ENCODE peak calls at places on chromosomes 12 and 14, in nine cellular contexts. One of them, this sample, is unnamed.

GRCh38 chr12:19834596-19834995 is 395.3 kb downstream of the AEBP2 start:
- DNase-seq in SK-N-SH: no peak
- DNase-seq in Panc1: no peak
- DNase-seq in GM23338: no peak
- DNase-seq in A549: no peak
- DNase-seq in HCT116: no peak
- DNase-seq in HL-60: no peak
- DNase-seq in GM12878: no peak
- DNase-seq in K562: no peak
- DNase-seq in this sample: no peak

GRCh38 chr14:100165376-100165775 is 5.9 kb upstream of the DEGS2 start:
- DNase-seq in SK-N-SH: no peak
- DNase-seq in Panc1: no peak
- DNase-seq in GM23338: peak; percentile 73
- DNase-seq in A549: no peak
- DNase-seq in HCT116: no peak
- DNase-seq in HL-60: no peak
- DNase-seq in GM12878: no peak
- DNase-seq in K562: no peak
- DNase-seq in this sample: no peak

GRCh38 chr12:97229036-97229435 is 233.6 kb upstream of the RMST start:
- DNase-seq in SK-N-SH: no peak
- DNase-seq in Panc1: no peak
- DNase-seq in GM23338: no peak
- DNase-seq in A549: no peak
- DNase-seq in HCT116: no peak
- DNase-seq in HL-60: no peak
- DNase-seq in GM12878: no peak
- DNase-seq in K562: no peak
- DNase-seq in this sample: no peak

GRCh38 chr14:75487155-75487671 is 35.1 kb upstream of the BATF start:
- DNase-seq in SK-N-SH: no peak
- DNase-seq in Panc1: no peak
- DNase-seq in GM23338: no peak
- DNase-seq in A549: no peak
- DNase-seq in HCT116: no peak
- DNase-seq in HL-60: peak; percentile 41
- DNase-seq in GM12878: peak; percentile 89
- DNase-seq in K562: no peak
- DNase-seq in this sample: no peak

GRCh38 chr14:104216457-104216856 is 78.1 kb downstream of the KIF26A start:
- DNase-seq in SK-N-SH: no peak
- DNase-seq in Panc1: no peak
- DNase-seq in GM23338: no peak
- DNase-seq in A549: no peak
- DNase-seq in HCT116: no peak
- DNase-seq in HL-60: no peak
- DNase-seq in GM12878: no peak
- DNase-seq in K562: no peak
- DNase-seq in this sample: no peak

GRCh38 chr14:103111297-103111981 is 11.8 kb upstream of the TNFAIP2 start:
- DNase-seq in SK-N-SH: no peak
- DNase-seq in Panc1: no peak
- DNase-seq in GM23338: no peak
- DNase-seq in A549: peak; percentile 92
- DNase-seq in HCT116: no peak
- DNase-seq in HL-60: no peak
- DNase-seq in GM12878: no peak
- DNase-seq in K562: no peak
- DNase-seq in this sample: no peak

GRCh38 chr12:101773560-101774206 is 34.4 kb upstream of the SYCP3 start:
- DNase-seq in SK-N-SH: peak; percentile 65
- DNase-seq in Panc1: peak; percentile 33
- DNase-seq in GM23338: peak; percentile 74
- DNase-seq in A549: peak; percentile 76
- DNase-seq in HCT116: peak; percentile 44
- DNase-seq in HL-60: peak; percentile 47
- DNase-seq in GM12878: peak; percentile 41
- DNase-seq in K562: peak; percentile 64
- DNase-seq in this sample: peak; percentile 44

GRCh38 chr14:50062438-50063039 is 53.8 kb downstream of the VCPKMT start:
- DNase-seq in SK-N-SH: peak; percentile 55
- DNase-seq in Panc1: no peak
- DNase-seq in GM23338: peak; percentile 59
- DNase-seq in A549: peak; percentile 63
- DNase-seq in HCT116: peak; percentile 37
- DNase-seq in HL-60: no peak
- DNase-seq in GM12878: peak; percentile 71
- DNase-seq in K562: peak; percentile 80
- DNase-seq in this sample: peak; percentile 88

GRCh38 chr14:60845523-60845922 is 111.0 kb downstream of the MNAT1 start:
- DNase-seq in SK-N-SH: no peak
- DNase-seq in Panc1: no peak
- DNase-seq in GM23338: no peak
- DNase-seq in A549: no peak
- DNase-seq in HCT116: no peak
- DNase-seq in HL-60: no peak
- DNase-seq in GM12878: peak; percentile 28
- DNase-seq in K562: no peak
- DNase-seq in this sample: no peak

GRCh38 chr12:54215990-54216579 is 27.3 kb upstream of the SMUG1 start:
- DNase-seq in SK-N-SH: no peak
- DNase-seq in Panc1: no peak
- DNase-seq in GM23338: peak; percentile 78
- DNase-seq in A549: peak; percentile 44
- DNase-seq in HCT116: no peak
- DNase-seq in HL-60: no peak
- DNase-seq in GM12878: no peak
- DNase-seq in K562: peak; percentile 49
- DNase-seq in this sample: no peak

GRCh38 chr14:104445832-104446381 is 133.7 kb upstream of the C14orf180 start:
- DNase-seq in SK-N-SH: no peak
- DNase-seq in Panc1: no peak
- DNase-seq in GM23338: no peak
- DNase-seq in A549: no peak
- DNase-seq in HCT116: no peak
- DNase-seq in HL-60: no peak
- DNase-seq in GM12878: no peak
- DNase-seq in K562: no peak
- DNase-seq in this sample: no peak

GRCh38 chr14:68401320-68401719 is 391.5 kb downstream of the ZFP36L1 start:
- DNase-seq in SK-N-SH: no peak
- DNase-seq in Panc1: no peak
- DNase-seq in GM23338: no peak
- DNase-seq in A549: no peak
- DNase-seq in HCT116: peak; percentile 16
- DNase-seq in HL-60: no peak
- DNase-seq in GM12878: no peak
- DNase-seq in K562: no peak
- DNase-seq in this sample: no peak
- TF ChIP-seq REST in SK-N-SH: no peak
- TF ChIP-seq REST in Panc1: no peak
- TF ChIP-seq REST in GM23338: no peak
- TF ChIP-seq REST in A549: no peak
- TF ChIP-seq REST in HCT116: no peak
- TF ChIP-seq REST in HL-60: no peak
- TF ChIP-seq REST in GM12878: no peak
- TF ChIP-seq REST in K562: no peak
- TF ChIP-seq REST in this sample: no peak

DNA sequence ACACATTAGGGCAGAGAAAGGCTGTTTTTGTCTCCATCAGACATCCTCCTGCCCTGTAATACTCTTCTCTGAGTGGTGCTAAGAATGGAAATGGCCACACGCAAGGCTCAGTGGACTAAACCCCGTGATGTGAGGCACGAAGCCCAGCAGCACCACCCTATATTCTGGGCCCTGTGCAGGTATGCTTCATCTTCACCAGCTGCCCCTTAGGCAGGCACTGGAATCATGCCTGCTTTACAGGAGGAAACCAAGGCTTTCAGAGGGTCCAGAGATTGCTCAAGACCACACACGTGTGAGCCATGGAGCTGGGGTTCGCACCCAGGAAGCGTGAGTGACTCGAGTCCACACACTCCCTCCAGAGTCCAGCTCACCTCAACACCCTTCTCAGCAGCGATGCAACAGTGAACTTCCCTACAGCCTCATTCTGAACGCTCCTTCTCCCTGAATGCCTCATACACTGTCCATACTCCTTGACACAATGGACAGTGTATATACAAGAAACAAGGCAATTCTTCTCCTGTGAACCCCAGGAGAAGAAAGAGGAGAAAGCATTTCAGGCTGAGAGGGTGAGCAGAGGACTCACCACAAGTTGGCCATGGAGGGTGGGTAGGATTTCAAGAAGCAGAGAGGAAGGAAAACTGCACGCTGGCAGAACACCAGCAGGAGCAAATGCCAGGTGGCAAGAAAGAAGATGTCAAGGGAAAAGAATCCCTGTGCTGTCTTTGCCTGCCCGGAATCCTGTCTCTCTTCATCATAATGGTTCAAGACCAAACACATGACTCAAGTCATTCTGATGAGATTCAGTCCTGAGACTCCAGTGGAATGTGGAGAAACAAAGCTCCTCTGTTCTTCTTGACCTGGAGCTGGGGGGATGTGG is 39.1 kb downstream of the NT5DC3 start:
- DNase-seq in SK-N-SH: no peak
- DNase-seq in Panc1: no peak
- DNase-seq in GM23338: no peak
- DNase-seq in A549: peak; percentile 73
- DNase-seq in HCT116: peak; percentile 51
- DNase-seq in HL-60: no peak
- DNase-seq in GM12878: no peak
- DNase-seq in K562: no peak
- DNase-seq in this sample: peak; percentile 57
- TF ChIP-seq REST in SK-N-SH: no peak
- TF ChIP-seq REST in Panc1: no peak
- TF ChIP-seq REST in GM23338: no peak
- TF ChIP-seq REST in A549: no peak
- TF ChIP-seq REST in HCT116: no peak
- TF ChIP-seq REST in HL-60: no peak
- TF ChIP-seq REST in GM12878: no peak
- TF ChIP-seq REST in K562: no peak
- TF ChIP-seq REST in this sample: no peak

DNA sequence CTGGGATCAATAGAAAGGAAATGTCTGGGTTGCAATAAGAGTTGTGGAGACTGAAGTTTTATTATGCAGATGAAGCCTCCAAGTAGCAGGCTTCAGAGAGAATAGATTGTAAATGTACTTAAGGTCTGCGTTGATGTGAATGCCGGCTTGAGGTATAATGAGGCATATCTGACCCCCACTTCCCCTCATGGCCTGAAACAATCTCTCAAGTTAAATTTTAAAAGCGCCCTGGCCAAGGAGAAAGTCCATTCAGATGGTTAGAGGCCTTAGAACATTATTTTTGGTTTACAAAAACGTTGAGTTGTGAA is 28.3 kb upstream of the HIGD1C start:
- DNase-seq in SK-N-SH: no peak
- DNase-seq in Panc1: no peak
- DNase-seq in GM23338: no peak
- DNase-seq in A549: no peak
- DNase-seq in HCT116: no peak
- DNase-seq in HL-60: no peak
- DNase-seq in GM12878: no peak
- DNase-seq in K562: no peak
- DNase-seq in this sample: no peak
- TF ChIP-seq REST in SK-N-SH: no peak
- TF ChIP-seq REST in Panc1: no peak
- TF ChIP-seq REST in GM23338: no peak
- TF ChIP-seq REST in A549: no peak
- TF ChIP-seq REST in HCT116: no peak
- TF ChIP-seq REST in HL-60: peak; percentile 56
- TF ChIP-seq REST in GM12878: no peak
- TF ChIP-seq REST in K562: no peak
- TF ChIP-seq REST in this sample: no peak

GRCh38 chr14:59358774-59359173 is 106.4 kb downstream of the GPR135 start:
- DNase-seq in SK-N-SH: no peak
- DNase-seq in Panc1: no peak
- DNase-seq in GM23338: no peak
- DNase-seq in A549: no peak
- DNase-seq in HCT116: no peak
- DNase-seq in HL-60: no peak
- DNase-seq in GM12878: no peak
- DNase-seq in K562: no peak
- DNase-seq in this sample: no peak

GRCh38 chr14:59362533-59362932 is 102.6 kb downstream of the GPR135 start:
- DNase-seq in SK-N-SH: no peak
- DNase-seq in Panc1: no peak
- DNase-seq in GM23338: no peak
- DNase-seq in A549: no peak
- DNase-seq in HCT116: peak; percentile 43
- DNase-seq in HL-60: no peak
- DNase-seq in GM12878: no peak
- DNase-seq in K562: no peak
- DNase-seq in this sample: no peak

GRCh38 chr14:59359451-59360124 is 105.6 kb downstream of the GPR135 start:
- DNase-seq in SK-N-SH: no peak
- DNase-seq in Panc1: no peak
- DNase-seq in GM23338: no peak
- DNase-seq in A549: no peak
- DNase-seq in HCT116: no peak
- DNase-seq in HL-60: no peak
- DNase-seq in GM12878: peak; percentile 26
- DNase-seq in K562: no peak
- DNase-seq in this sample: no peak

GRCh38 chr14:59363545-59364226 is 101.5 kb downstream of the GPR135 start:
- DNase-seq in SK-N-SH: no peak
- DNase-seq in Panc1: no peak
- DNase-seq in GM23338: no peak
- DNase-seq in A549: peak; percentile 26
- DNase-seq in HCT116: no peak
- DNase-seq in HL-60: no peak
- DNase-seq in GM12878: no peak
- DNase-seq in K562: no peak
- DNase-seq in this sample: no peak

DNA sequence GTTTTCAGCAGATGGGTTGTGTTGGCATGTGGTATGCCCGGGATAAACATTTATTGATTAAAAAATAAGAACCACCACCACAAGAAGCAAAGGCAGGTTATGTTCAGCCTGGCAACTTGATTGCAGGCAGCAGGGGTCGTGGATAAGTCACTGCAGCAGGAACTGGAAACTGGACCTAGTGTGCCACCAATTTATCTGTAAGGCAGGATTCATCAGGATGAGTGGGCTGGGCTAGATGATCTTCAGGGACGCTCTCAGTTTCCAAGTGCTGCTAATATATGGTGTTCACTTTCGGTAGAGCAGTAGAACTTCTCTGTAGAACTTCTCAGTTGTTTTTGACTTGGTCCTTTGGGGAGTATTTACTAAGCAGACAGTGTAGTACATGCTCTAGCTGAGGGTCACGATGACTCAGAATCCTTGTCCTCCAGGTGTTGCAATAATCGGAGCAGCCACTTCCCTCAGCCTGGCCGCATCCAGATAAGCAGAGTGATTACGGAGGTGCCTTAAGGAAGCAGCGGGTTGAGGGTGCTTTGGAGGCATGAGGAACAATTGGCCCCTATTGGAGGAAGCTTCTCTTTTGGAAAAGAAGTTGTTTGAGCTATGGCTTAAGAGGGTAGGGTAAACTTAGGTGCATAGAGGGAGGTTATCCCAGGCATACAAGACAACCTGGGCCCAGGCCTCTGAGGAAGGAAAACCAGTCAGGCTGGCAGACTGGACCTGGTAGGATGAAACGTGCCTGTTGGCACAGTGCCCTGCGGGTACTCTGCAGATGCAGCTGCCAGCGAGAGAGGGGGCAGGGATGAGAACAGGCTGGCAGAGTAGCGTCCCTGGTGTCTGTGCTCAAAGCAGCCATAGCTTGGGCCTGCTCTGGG is 104.0 kb downstream of the GPR135 start:
- DNase-seq in SK-N-SH: peak; percentile 62
- DNase-seq in Panc1: no peak
- DNase-seq in GM23338: no peak
- DNase-seq in A549: peak; percentile 90
- DNase-seq in HCT116: peak; percentile 86
- DNase-seq in HL-60: peak; percentile 96
- DNase-seq in GM12878: no peak
- DNase-seq in K562: peak; percentile 30
- DNase-seq in this sample: peak; percentile 59
- TF ChIP-seq REST in SK-N-SH: no peak
- TF ChIP-seq REST in Panc1: no peak
- TF ChIP-seq REST in GM23338: no peak
- TF ChIP-seq REST in A549: no peak
- TF ChIP-seq REST in HCT116: no peak
- TF ChIP-seq REST in HL-60: no peak
- TF ChIP-seq REST in GM12878: no peak
- TF ChIP-seq REST in K562: no peak
- TF ChIP-seq REST in this sample: no peak

This sample was measured in HepG2.